ENCODE peak calls at places on chromosomes 13 and 19, in seven cellular contexts. E is EL; S is NCI-H1417; N is GM10248; U is mesenteric fat pad; R is AG08396; Y is stimulated activated effector memory CD8-positive, alpha-beta T cell treated with anti-CD3 and anti-CD28 coated beads, Interleukin-12 subunit alpha, Interleukin-12 subunit beta, amount 100 ng/mL, for 72 hours. C is an unnamed sample.

GRCh38 chr13:111337741-111338140 is 17.3 kb downstream of the TEX29 start:
- DNase-seq in E (no peak), S (no peak), N (no peak), U (peak), R (no peak), Y (peak), C (no peak)

GRCh38 chr13:62167650-62168172 is 752.1 kb upstream of the PCDH20 start:
- DNase-seq in E (no peak), S (no peak), N (no peak), U (no peak), R (no peak), Y (no peak), C (no peak)

GRCh38 chr19:16343156-16343555 is 18.5 kb downstream of the KLF2 start:
- DNase-seq in E (no peak), S (no peak), N (no peak), U (no peak), R (no peak), Y (peak), C (no peak)

GRCh38 chr19:41327499-41328156 is 17.7 kb downstream of the CCDC97 start:
- DNase-seq in E (no peak), S (peak), N (peak), U (peak), R (peak), Y (peak), C (no peak)

GRCh38 chr13:74768521-74769090 is 634.4 kb upstream of the KLF12 start:
- DNase-seq in E (peak), S (no peak), N (no peak), U (no peak), R (no peak), Y (no peak), C (no peak)

GRCh38 chr13:110915874-110916670 is 1.2 kb upstream of the ANKRD10 start:
- DNase-seq in E (peak), S (peak), N (no peak), U (no peak), R (peak), Y (no peak), C (no peak)

GRCh38 chr19:48988286-48988685 is 4.8 kb downstream of the GYS1 start:
- DNase-seq in E (no peak), S (no peak), N (no peak), U (no peak), R (no peak), Y (no peak), C (no peak)

GRCh38 chr13:108915095-108915633 is 285.8 kb downstream of the MYO16 start:
- DNase-seq in E (peak), S (no peak), N (no peak), U (no peak), R (no peak), Y (no peak), C (no peak)

GRCh38 chr13:56332671-56333070 is 808.0 kb upstream of the PRR20A start:
- DNase-seq in E (no peak), S (no peak), N (no peak), U (no peak), R (no peak), Y (no peak), C (no peak)

GRCh38 chr19:3054972-3055740 is 7.1 kb downstream of the TLE5 start:
- DNase-seq in E (peak), S (no peak), N (no peak), U (no peak), R (no peak), Y (no peak), C (no peak)

GRCh38 chr19:18023596-18024212 is 15.7 kb downstream of the ARRDC2 start:
- DNase-seq in E (no peak), S (peak), N (peak), U (no peak), R (no peak), Y (no peak), C (peak)

GRCh38 chr19:12603714-12604113 is 6.9 kb downstream of the ZNF490 start:
- DNase-seq in E (peak), S (no peak), N (peak), U (no peak), R (peak), Y (no peak), C (no peak)

GRCh38 chr19:43763473-43763939 is 8.7 kb upstream of the SMG9 start:
- DNase-seq in E (peak), S (no peak), N (no peak), U (no peak), R (no peak), Y (peak), C (no peak)

GRCh38 chr19:48635966-48636858 is 967 bp downstream of the DBP start:
- DNase-seq in E (peak), S (peak), N (no peak), U (no peak), R (peak), Y (no peak), C (no peak)

GRCh38 chr13:113216165-113217056 is 7.0 kb downstream of the CUL4A start:
- DNase-seq in E (peak), S (peak), N (no peak), U (no peak), R (peak), Y (no peak), C (no peak)

GRCh38 chr19:38707512-38708114 is 36.7 kb downstream of the CAPN12 start:
- DNase-seq in E (no peak), S (no peak), N (no peak), U (no peak), R (peak), Y (no peak), C (peak)

C was measured in pulmonary artery endothelial cell.